ENCODE peak calls at places on chromosomes 6 and 20, in ten cellular contexts. E, K, N, Z, D, X, H, A, S and Q are unnamed samples.

GRCh38 chr20:53869466-53870258 is 200.7 kb downstream of the BCAS1 start:
- DNase-seq in E (peak; percentile 93), K (peak; percentile 44), N (peak; percentile 92), Z (peak; percentile 2), D (peak; percentile 91), X (peak; percentile 40), H (peak; percentile 83), A (peak; percentile 11), S (peak; percentile 72), Q (no peak)

GRCh38 chr6:142478117-142478516 is 176.3 kb downstream of the ADGRG6 start:
- DNase-seq in E (peak; percentile 4), K (no peak), N (peak; percentile 50), Z (no peak), D (peak; percentile 17), X (no peak), H (peak; percentile 29), A (no peak), S (no peak), Q (no peak)

GRCh38 chr6:82978362-82978945 is 87.2 kb downstream of the UBE3D start:
- DNase-seq in E (no peak), K (no peak), N (no peak), Z (no peak), D (no peak), X (no peak), H (no peak), A (no peak), S (no peak), Q (no peak)

GRCh38 chr6:133551847-133552331 is 310.7 kb downstream of the EYA4 start:
- DNase-seq in E (peak; percentile 67), K (no peak), N (no peak), Z (no peak), D (no peak), X (peak; percentile 46), H (peak; percentile 98), A (no peak), S (no peak), Q (peak; percentile 9)

GRCh38 chr20:56247954-56248782 is at the start of gene MC3R:
- DNase-seq in E (peak; percentile 83), K (peak; percentile 16), N (peak; percentile 36), Z (peak; percentile 38), D (peak; percentile 67), X (peak; percentile 38), H (peak; percentile 55), A (no peak), S (peak; percentile 62), Q (peak; percentile 16)

GRCh38 chr6:163709693-163710092 is 295.2 kb downstream of the QKI start:
- DNase-seq in E (no peak), K (no peak), N (no peak), Z (no peak), D (no peak), X (no peak), H (no peak), A (no peak), S (no peak), Q (no peak)

GRCh38 chr20:19995220-19995863 is 21.8 kb upstream of the NAA20 start:
- DNase-seq in E (peak; percentile 51), K (no peak), N (peak; percentile 35), Z (no peak), D (peak; percentile 50), X (no peak), H (peak; percentile 76), A (no peak), S (no peak), Q (no peak)

GRCh38 chr20:20713244-20713765 is 861 bp upstream of the RALGAPA2 start:
- DNase-seq in E (peak; percentile 3), K (no peak), N (no peak), Z (no peak), D (no peak), X (no peak), H (no peak), A (no peak), S (peak; percentile 60), Q (no peak)

GRCh38 chr6:85460951-85461805 is 11.3 kb downstream of the NT5E start:
- DNase-seq in E (no peak), K (no peak), N (peak; percentile 96), Z (no peak), D (peak; percentile 93), X (peak; percentile 71), H (peak; percentile 89), A (no peak), S (no peak), Q (no peak)

GRCh38 chr6:120558294-120558693 is 776.0 kb downstream of the TBC1D32 start:
- DNase-seq in E (no peak), K (no peak), N (no peak), Z (no peak), D (no peak), X (no peak), H (no peak), A (no peak), S (no peak), Q (no peak)

GRCh38 chr6:31186052-31186734 is 15.7 kb upstream of the POU5F1 start:
- DNase-seq in E (no peak), K (no peak), N (no peak), Z (no peak), D (no peak), X (no peak), H (no peak), A (no peak), S (peak; percentile 65), Q (no peak)

GRCh38 chr6:131379951-131380350 is 193.1 kb upstream of the ARG1 start:
- DNase-seq in E (peak; percentile 57), K (no peak), N (no peak), Z (no peak), D (no peak), X (no peak), H (peak; percentile 64), A (no peak), S (no peak), Q (no peak)

GRCh38 chr6:19643713-19644112 is 193.5 kb upstream of the ID4 start:
- DNase-seq in E (no peak), K (no peak), N (no peak), Z (no peak), D (no peak), X (no peak), H (no peak), A (no peak), S (no peak), Q (no peak)

GRCh38 chr20:59819496-59820203 is 113.8 kb downstream of the SYCP2 start:
- DNase-seq in E (no peak), K (no peak), N (no peak), Z (no peak), D (no peak), X (no peak), H (no peak), A (no peak), S (no peak), Q (no peak)

GRCh38 chr6:36752187-36752885 is 54.7 kb downstream of the RAB44 start:
- DNase-seq in E (no peak), K (no peak), N (no peak), Z (no peak), D (peak; percentile 41), X (no peak), H (no peak), A (no peak), S (no peak), Q (no peak)